ENCODE peak calls at places on chromosomes 6 and 20, in ten cellular contexts. T, L, Z, H, N, U, W, X, O and B are unnamed samples.

GRCh38 chr6:55040102-55040848 is 134.0 kb upstream of the HCRTR2 start:
- DNase-seq in T (no peak), L (no peak), Z (no peak), H (no peak), N (peak; percentile 88), U (no peak), W (no peak), X (peak; percentile 96), O (no peak), B (no peak)

GRCh38 chr6:151389640-151390275 is 1.6 kb downstream of the ZBTB2 start:
- DNase-seq in T (peak; percentile 72), L (no peak), Z (no peak), H (peak; percentile 70), N (peak; percentile 86), U (no peak), W (peak; percentile 66), X (peak; percentile 59), O (peak; percentile 74), B (peak; percentile 83)

GRCh38 chr6:135521431-135521830 is 23.9 kb upstream of the AHI1 start:
- DNase-seq in T (no peak), L (no peak), Z (no peak), H (no peak), N (peak; percentile 63), U (no peak), W (no peak), X (peak; percentile 59), O (no peak), B (no peak)

GRCh38 chr6:132202569-132202968 is 198.7 kb downstream of the MOXD1 start:
- DNase-seq in T (no peak), L (no peak), Z (no peak), H (no peak), N (peak; percentile 88), U (no peak), W (no peak), X (peak; percentile 96), O (no peak), B (peak; percentile 27)

GRCh38 chr20:45801851-45802250 is 10.1 kb downstream of the DNTTIP1 start:
- DNase-seq in T (no peak), L (no peak), Z (no peak), H (no peak), N (no peak), U (no peak), W (no peak), X (no peak), O (no peak), B (no peak)

GRCh38 chr6:106421491-106421890 is 61.0 kb downstream of the CRYBG1 start:
- DNase-seq in T (no peak), L (no peak), Z (no peak), H (no peak), N (peak; percentile 17), U (no peak), W (no peak), X (peak; percentile 3), O (no peak), B (no peak)

GRCh38 chr6:30321692-30322388 is 4.9 kb upstream of the TRIM39 start:
- DNase-seq in T (peak; percentile 17), L (no peak), Z (no peak), H (no peak), N (peak; percentile 29), U (no peak), W (no peak), X (peak; percentile 29), O (no peak), B (no peak)

GRCh38 chr20:31998246-31998645 is 12.0 kb upstream of the CCM2L start:
- DNase-seq in T (no peak), L (no peak), Z (no peak), H (no peak), N (no peak), U (no peak), W (no peak), X (no peak), O (no peak), B (no peak)

GRCh38 chr20:4243071-4243470 is 227.7 kb upstream of the RNF24 start:
- DNase-seq in T (peak; percentile 80), L (no peak), Z (no peak), H (no peak), N (no peak), U (no peak), W (no peak), X (no peak), O (no peak), B (no peak)

GRCh38 chr20:36830791-36831691 is 44.9 kb upstream of the TLDC2 start:
- DNase-seq in T (no peak), L (no peak), Z (peak; percentile 83), H (peak; percentile 80), N (peak; percentile 80), U (no peak), W (no peak), X (peak; percentile 23), O (no peak), B (no peak)

GRCh38 chr6:144555078-144555477 is 269.9 kb downstream of the UTRN start:
- DNase-seq in T (no peak), L (no peak), Z (no peak), H (no peak), N (no peak), U (no peak), W (no peak), X (no peak), O (no peak), B (no peak)

GRCh38 chr6:139402935-139403386 is 28.5 kb upstream of the CITED2 start:
- DNase-seq in T (no peak), L (no peak), Z (no peak), H (no peak), N (peak; percentile 95), U (no peak), W (no peak), X (peak; percentile 93), O (no peak), B (no peak)

GRCh38 chr20:57167292-57167655 is 99.2 kb downstream of the BMP7 start:
- DNase-seq in T (no peak), L (no peak), Z (no peak), H (no peak), N (no peak), U (no peak), W (no peak), X (no peak), O (no peak), B (no peak)

GRCh38 chr20:41587956-41588355 is 30.2 kb downstream of the CHD6 start:
- DNase-seq in T (no peak), L (no peak), Z (no peak), H (no peak), N (peak; percentile 83), U (no peak), W (no peak), X (peak; percentile 69), O (no peak), B (no peak)

DNA sequence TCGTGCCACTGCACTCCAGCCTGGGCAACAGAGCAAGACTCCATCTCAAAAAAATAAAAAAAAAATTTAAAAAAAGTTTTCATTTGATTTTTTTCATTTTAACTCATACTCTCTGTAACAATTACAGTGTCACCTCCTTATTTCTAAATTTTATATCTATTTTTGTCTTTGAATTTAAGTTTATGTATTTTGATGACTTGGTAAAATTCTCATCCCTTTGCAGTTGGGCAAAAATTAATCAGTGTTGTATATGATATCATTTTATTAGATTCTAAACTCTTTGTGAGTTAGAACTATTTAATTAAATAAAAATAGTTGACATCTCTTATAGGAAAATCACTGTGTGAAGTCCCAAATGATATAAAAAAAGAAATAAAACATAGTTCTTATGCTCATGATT is 270.7 kb downstream of the PLCB1 start:
- DNase-seq in T (no peak), L (no peak), Z (no peak), H (no peak), N (no peak), U (no peak), W (no peak), X (no peak), O (no peak), B (no peak)
- H3K36me3 ChIP-seq in T (no peaks in the 10 kb centered on the region), L (no peaks in the 10 kb centered on the region), Z (no peaks in the 10 kb centered on the region), H (no peaks in the 10 kb centered on the region), N (no peaks in the 10 kb centered on the region), U (no peaks in the 10 kb centered on the region), W (no peaks in the 10 kb centered on the region), X (no peaks in the 10 kb centered on the region), O (no peaks in the 10 kb centered on the region), B (no peaks in the 10 kb centered on the region)

GRCh38 chr6:75611702-75612375 is 10.2 kb downstream of the SENP6 start:
- DNase-seq in T (no peak), L (no peak), Z (no peak), H (no peak), N (peak; percentile 75), U (no peak), W (no peak), X (peak; percentile 33), O (no peak), B (no peak)
- H3K4me1 ChIP-seq in T (peaks cover 18% of the 10 kb centered on the region), L (no peaks in the 10 kb centered on the region), Z (peaks cover 66% of the 10 kb centered on the region), H (peaks cover 96% of the 10 kb centered on the region), N (peaks cover 51% of the 10 kb centered on the region), U (no peaks in the 10 kb centered on the region), W (no peaks in the 10 kb centered on the region), X (peaks cover 7% of the 10 kb centered on the region), O (peaks cover 66% of the 10 kb centered on the region), B (peaks cover 36% of the 10 kb centered on the region)

GRCh38 chr6:56851541-56852248 is 103.2 kb upstream of the BEND6 start:
- DNase-seq in T (peak; percentile 86), L (peak; percentile 66), Z (no peak), H (no peak), N (peak; percentile 95), U (peak; percentile 58), W (peak; percentile 67), X (peak; percentile 89), O (no peak), B (peak; percentile 82)

GRCh38 chr6:56850618-56851017 is 104.3 kb upstream of the BEND6 start:
- DNase-seq in T (no peak), L (no peak), Z (no peak), H (no peak), N (peak; percentile 39), U (no peak), W (no peak), X (no peak), O (no peak), B (no peak)

GRCh38 chr6:56851104-56851503 is 103.8 kb upstream of the BEND6 start:
- DNase-seq in T (peak; percentile 29), L (no peak), Z (no peak), H (no peak), N (peak; percentile 74), U (peak; percentile 20), W (no peak), X (peak; percentile 74), O (no peak), B (no peak)

GRCh38 chr6:56848105-56848504 is 106.8 kb upstream of the BEND6 start:
- DNase-seq in T (no peak), L (no peak), Z (no peak), H (no peak), N (no peak), U (no peak), W (no peak), X (no peak), O (no peak), B (no peak)

DNA sequence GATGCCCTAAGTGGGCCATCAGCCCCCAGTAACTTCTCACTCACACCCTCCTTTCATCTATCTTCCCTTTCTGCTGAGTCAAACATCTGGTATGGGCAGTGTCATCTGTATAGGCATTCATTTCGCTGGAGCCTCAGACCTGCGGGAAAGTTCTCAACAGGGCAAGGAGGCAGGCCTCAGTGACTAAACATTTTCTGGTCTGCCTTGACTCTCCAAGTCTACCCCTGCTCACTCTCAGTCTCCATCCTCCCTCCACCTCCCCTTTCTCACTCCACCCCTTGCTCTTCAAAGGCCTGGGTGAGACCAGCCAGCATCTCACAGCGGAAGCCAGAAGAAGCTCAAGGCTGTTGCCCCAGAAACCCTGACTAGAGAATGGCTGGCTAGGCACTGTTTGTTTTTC is 105.0 kb upstream of the BEND6 start:
- DNase-seq in T (peak; percentile 22), L (no peak), Z (no peak), H (no peak), N (peak; percentile 89), U (peak; percentile 16), W (no peak), X (peak; percentile 81), O (no peak), B (no peak)
- H3K36me3 ChIP-seq in T (no peaks in the 10 kb centered on the region), L (no peaks in the 10 kb centered on the region), Z (no peaks in the 10 kb centered on the region), H (no peaks in the 10 kb centered on the region), N (no peaks in the 10 kb centered on the region), U (no peaks in the 10 kb centered on the region), W (no peaks in the 10 kb centered on the region), X (no peaks in the 10 kb centered on the region), O (no peaks in the 10 kb centered on the region), B (no peaks in the 10 kb centered on the region)

GRCh38 chr6:166572370-166573261 is 13.9 kb downstream of the RAMACL start:
- DNase-seq in T (peak; percentile 40), L (no peak), Z (no peak), H (no peak), N (peak; percentile 9), U (peak; percentile 43), W (peak; percentile 37), X (peak; percentile 98), O (no peak), B (no peak)
- H3K4me1 ChIP-seq in T (peaks cover 18% of the 10 kb centered on the region), L (peaks cover 4% of the 10 kb centered on the region), Z (no peaks in the 10 kb centered on the region), H (peaks cover 44% of the 10 kb centered on the region), N (peaks cover 15% of the 10 kb centered on the region), U (peaks cover 8% of the 10 kb centered on the region), W (peaks cover 8% of the 10 kb centered on the region), X (peaks cover 18% of the 10 kb centered on the region), O (no peaks in the 10 kb centered on the region), B (no peaks in the 10 kb centered on the region)